ENCODE peak calls at places on chromosomes 1 and 21, in seven cellular contexts. L, J, P, E, G, F and O are unnamed samples.

GRCh38 chr1:59151387-59151761 is 145.5 kb upstream of the FGGY start:
- DNase-seq in L (no peak), J (no peak), P (no peak), E (no peak), G (no peak), F (no peak), O (no peak)

GRCh38 chr1:154198756-154199562 is 7.1 kb upstream of the TPM3 start:
- DNase-seq in L (no peak), J (peak; percentile 28), P (peak; percentile 82), E (no peak), G (no peak), F (no peak), O (no peak)

GRCh38 chr1:23791434-23792047 is 596 bp downstream of the LYPLA2 start:
- DNase-seq in L (no peak), J (peak; percentile 32), P (no peak), E (no peak), G (peak; percentile 49), F (peak; percentile 50), O (no peak)

GRCh38 chr21:17911628-17912027 is 92.5 kb upstream of the C21orf91 start:
- DNase-seq in L (no peak), J (no peak), P (no peak), E (no peak), G (no peak), F (no peak), O (no peak)

GRCh38 chr1:31374511-31375196 is 1.8 kb upstream of the FABP3 start:
- DNase-seq in L (no peak), J (peak; percentile 62), P (no peak), E (peak; percentile 79), G (peak; percentile 78), F (no peak), O (no peak)

GRCh38 chr1:103337779-103338178 is 187.7 kb upstream of the RNPC3 start:
- DNase-seq in L (no peak), J (no peak), P (no peak), E (no peak), G (no peak), F (no peak), O (no peak)

GRCh38 chr1:26959722-26960624 is at the start of gene KDF1:
- DNase-seq in L (no peak), J (no peak), P (no peak), E (no peak), G (peak; percentile 22), F (peak; percentile 90), O (no peak)

GRCh38 chr1:43034778-43035177 is 76.1 kb upstream of the SLC2A1 start:
- DNase-seq in L (no peak), J (no peak), P (no peak), E (no peak), G (no peak), F (no peak), O (no peak)

GRCh38 chr1:205240118-205240517 is 12.4 kb downstream of the TMCC2 start:
- DNase-seq in L (no peak), J (no peak), P (no peak), E (no peak), G (peak; percentile 31), F (no peak), O (no peak)

DNA sequence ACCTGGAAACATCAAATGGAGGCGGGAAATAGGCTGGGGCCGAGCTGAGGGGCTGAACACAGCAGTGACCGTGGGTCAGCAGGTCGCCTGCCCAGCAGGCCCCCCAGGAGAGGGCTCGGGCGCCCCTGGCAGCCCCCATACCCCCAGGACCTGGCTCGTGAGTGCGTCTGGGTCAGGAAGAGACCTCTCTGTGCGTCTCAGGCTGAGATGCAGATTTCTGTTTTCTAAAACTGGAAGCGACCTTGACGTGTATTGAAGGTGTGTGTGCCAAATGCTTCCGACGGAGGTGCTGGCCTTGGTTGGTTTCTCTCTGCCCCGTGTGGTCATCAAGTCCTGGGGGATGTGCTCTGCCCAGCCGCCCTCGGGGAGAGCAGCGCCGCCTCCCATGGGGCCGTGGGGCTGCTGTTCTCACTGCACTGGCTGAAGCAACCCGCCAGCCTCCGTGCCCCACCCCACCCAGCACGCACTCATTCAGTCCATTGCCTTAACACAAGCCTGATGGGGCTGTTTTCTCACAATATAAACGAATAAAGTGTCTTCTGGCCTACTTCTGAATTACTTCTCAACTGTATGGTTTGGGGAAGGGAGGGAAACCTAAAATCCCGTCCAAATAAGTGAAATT is 7.4 kb downstream of the PEX10 start:
- DNase-seq in L (no peak), J (no peak), P (no peak), E (no peak), G (no peak), F (no peak), O (no peak)
- TF ChIP-seq POLR2A in L (no peak), J (no peak), P (no peak), E (no peak), G (no peak), F (no peak), O (no peak)

GRCh38 chr1:6435129-6435528 is 10.6 kb downstream of the ESPN start:
- DNase-seq in L (no peak), J (no peak), P (no peak), E (no peak), G (no peak), F (no peak), O (no peak)

GRCh38 chr1:6440198-6441126 is 15.9 kb downstream of the ESPN start:
- DNase-seq in L (no peak), J (no peak), P (no peak), E (no peak), G (no peak), F (peak; percentile 87), O (no peak)

GRCh38 chr1:6438047-6438525 is 13.5 kb downstream of the ESPN start:
- DNase-seq in L (no peak), J (peak; percentile 56), P (peak; percentile 76), E (peak; percentile 57), G (peak; percentile 68), F (peak; percentile 71), O (no peak)

DNA sequence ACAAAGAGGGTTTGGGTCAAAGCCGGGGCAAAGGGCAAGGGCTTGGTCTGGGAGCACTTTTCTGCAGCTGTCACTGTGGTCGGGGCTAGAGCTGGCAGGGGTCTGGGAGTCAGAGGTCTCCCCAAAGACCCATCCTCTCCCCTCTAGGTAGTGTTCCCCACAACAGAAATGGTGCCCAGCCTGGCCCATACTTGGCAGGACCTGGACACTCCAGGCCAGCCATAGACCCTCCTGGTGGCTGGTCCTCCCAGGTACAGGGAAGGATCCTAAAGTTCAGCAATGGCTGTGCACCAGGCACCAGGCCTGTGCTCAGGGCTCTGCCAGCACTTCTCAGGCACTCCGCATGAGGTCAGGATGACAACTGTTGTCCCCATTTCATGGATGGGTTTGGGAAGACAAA is 11.0 kb downstream of the ESPN start:
- DNase-seq in L (no peak), J (no peak), P (no peak), E (no peak), G (no peak), F (no peak), O (no peak)
- H3K4me3 ChIP-seq in L (no peak overlapping the region), J (no peak overlapping the region), P (no peak overlapping the region), E (no peak overlapping the region), G (no peak overlapping the region), F (no peak overlapping the region), O (no peak overlapping the region)

GRCh38 chr1:212082765-212083406 is 47.3 kb downstream of the DTL start:
- DNase-seq in L (no peak), J (no peak), P (no peak), E (no peak), G (no peak), F (no peak), O (no peak)
- H3K27ac ChIP-seq in L (no peak overlapping the region), J (no peak overlapping the region), P (no peak overlapping the region), E (no peak overlapping the region), G (no peak overlapping the region), F (no peak overlapping the region), O (no peak overlapping the region)

GRCh38 chr21:32520885-32521735 is 64.2 kb downstream of the TCP10L start:
- DNase-seq in L (no peak), J (peak; percentile 93), P (no peak), E (peak; percentile 91), G (peak; percentile 84), F (peak; percentile 63), O (no peak)
- TF ChIP-seq POLR2A in L (no peak), J (no peak), P (no peak), E (no peak), G (no peak), F (no peak), O (no peak)

GRCh38 chr1:8520483-8520966 is 202.6 kb downstream of the SLC45A1 start:
- DNase-seq in L (no peak), J (no peak), P (no peak), E (no peak), G (no peak), F (no peak), O (no peak)

GRCh38 chr1:8529901-8530300 is 212.0 kb downstream of the SLC45A1 start:
- DNase-seq in L (no peak), J (no peak), P (no peak), E (no peak), G (no peak), F (no peak), O (no peak)

GRCh38 chr1:8523641-8524206 is 205.8 kb downstream of the SLC45A1 start:
- DNase-seq in L (no peak), J (no peak), P (no peak), E (no peak), G (no peak), F (no peak), O (no peak)

GRCh38 chr1:8525291-8526275 is 207.7 kb downstream of the SLC45A1 start:
- DNase-seq in L (peak; percentile 17), J (peak; percentile 90), P (peak; percentile 5), E (peak; percentile 81), G (peak; percentile 75), F (peak; percentile 82), O (no peak)

DNA sequence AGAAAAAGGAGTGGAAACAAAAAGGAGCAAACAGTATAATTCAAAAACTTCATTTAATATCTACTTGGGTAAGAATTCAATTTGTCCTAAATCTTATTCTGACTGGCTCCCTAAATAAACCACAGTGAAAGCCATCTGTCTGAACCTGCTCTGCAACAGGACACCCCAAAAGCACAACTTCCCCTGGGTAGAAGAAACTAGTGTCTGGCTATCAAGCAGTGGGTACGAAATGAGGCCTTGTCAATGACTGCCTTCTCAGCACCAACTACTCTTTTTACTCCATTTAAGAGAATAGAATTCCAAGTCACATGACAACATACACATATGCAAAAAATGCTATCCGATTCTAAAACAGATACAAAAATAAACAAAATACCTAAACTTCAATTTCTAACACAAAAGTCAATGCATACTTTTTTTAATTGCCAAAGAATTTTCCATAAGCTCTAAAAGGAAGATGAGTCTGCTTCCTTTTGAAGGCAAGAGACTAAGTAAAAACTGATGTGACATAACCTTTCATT is 206.8 kb downstream of the SLC45A1 start:
- DNase-seq in L (no peak), J (no peak), P (no peak), E (no peak), G (no peak), F (no peak), O (no peak)
- H3K4me3 ChIP-seq in L (peak overlapping the region; percentile 53), J (peak overlapping the region; percentile 57), P (no peak overlapping the region), E (peak overlapping the region; percentile 48), G (peak overlapping the region; percentile 58), F (peak overlapping the region; percentile 51), O (peak overlapping the region; percentile 56)